ENCODE peak calls at places on chromosome 1, in five cellular contexts. C, E, D, G and N are unnamed samples.
A peak's percentile ranks its signal among the peaks of the same experiment; 100 is the strongest.

GRCh38 chr1:169487561-169487960 is 1.8 kb upstream of the SLC19A2 start:
- DNase-seq in G (no peak), D (no peak), C (no peak), E (no peak), N (no peak)

GRCh38 chr1:236425031-236425663 is 31.1 kb downstream of the EDARADD start:
- DNase-seq in G (no peak), C (no peak), E (no peak), D (no peak), N (no peak)

GRCh38 chr1:155051342-155051776 is 243 bp downstream of the ADAM15 start:
- DNase-seq in G (no peak), E (no peak), D (no peak), C (no peak), N (no peak)

GRCh38 chr1:208029381-208030319 is 118.7 kb upstream of the CD34 start:
- DNase-seq in E (peak; percentile 31), D (no peak), C (no peak), G (no peak), N (no peak)

GRCh38 chr1:72341661-72342060 is 59.3 kb upstream of the NEGR1 start:
- DNase-seq in E (no peak), D (no peak), G (no peak), C (no peak), N (no peak)

GRCh38 chr1:12034381-12034801 is 15.1 kb downstream of the MIIP start:
- DNase-seq in C (no peak), D (no peak), E (no peak), G (no peak), N (no peak)

GRCh38 chr1:44290250-44291094 is 64.6 kb downstream of the ERI3 start:
- DNase-seq in D (no peak), E (peak; percentile 31), G (no peak), C (no peak), N (no peak)

GRCh38 chr1:168939131-168939946 is 167.2 kb upstream of the ATP1B1 start:
- DNase-seq in G (no peak), C (no peak), E (peak; percentile 79), D (no peak), N (no peak)

GRCh38 chr1:51313961-51314777 is 16.2 kb downstream of the TTC39A start:
- DNase-seq in D (no peak), G (no peak), C (no peak), E (no peak), N (no peak)

GRCh38 chr1:53255031-53255430 is 16.7 kb upstream of the MAGOH start:
- DNase-seq in C (no peak), G (no peak), E (no peak), D (no peak), N (no peak)

GRCh38 chr1:206685749-206686485 is 1.2 kb downstream of the MAPKAPK2 start:
- DNase-seq in G (peak; percentile 69), D (no peak), E (peak; percentile 70), C (no peak), N (no peak)

GRCh38 chr1:38997901-38998190 is 6.8 kb downstream of the AKIRIN1 start:
- DNase-seq in G (no peak), E (no peak), D (no peak), C (no peak), N (no peak)

GRCh38 chr1:8133657-8134430 is 107.7 kb upstream of the ERRFI1 start:
- DNase-seq in C (peak; percentile 46), E (no peak), D (no peak), G (no peak), N (no peak)

GRCh38 chr1:230270185-230270939 is 155.8 kb downstream of the PGBD5 start:
- DNase-seq in G (no peak), D (no peak), E (peak; percentile 93), C (no peak), N (no peak)

GRCh38 chr1:58397187-58397820 is 149.2 kb downstream of the OMA1 start:
- DNase-seq in G (no peak), C (no peak), D (no peak), E (peak; percentile 16), N (no peak)

GRCh38 chr1:166915941-166916340 is 39.9 kb upstream of the TADA1 start:
- DNase-seq in G (no peak), C (no peak), D (no peak), E (no peak), N (no peak)